ENCODE peak calls at places on chromosomes 3 and 15, in nine cellular contexts. One of them, this sample, is unnamed. For H3K27me3, the result is how much of the 10 kb centered on the place peaks cover.

GRCh38 chr15:41219381-41219780 is 11.2 kb downstream of the EXD1 start:
- DNase-seq in cardiac muscle cell: no peak
- DNase-seq in HCT116: no peak
- DNase-seq in tibial artery: no peak
- DNase-seq in MM.1S: no peak
- DNase-seq in lower lobe of right lung: no peak
- DNase-seq in adrenal gland: no peak
- DNase-seq in astrocyte: no peak
- DNase-seq in psoas muscle: no peak
- DNase-seq in this sample: no peak

GRCh38 chr15:72341361-72341760 is 21.4 kb upstream of the CELF6 start:
- DNase-seq in lower lobe of right lung: no peak
- DNase-seq in adrenal gland: no peak
- DNase-seq in astrocyte: no peak
- DNase-seq in HCT116: peak
- DNase-seq in psoas muscle: no peak
- DNase-seq in tibial artery: no peak
- DNase-seq in cardiac muscle cell: peak
- DNase-seq in MM.1S: no peak
- DNase-seq in this sample: no peak

GRCh38 chr3:106059953-106060517 is 191.2 kb upstream of the CBLB start:
- DNase-seq in HCT116: no peak
- DNase-seq in adrenal gland: no peak
- DNase-seq in astrocyte: no peak
- DNase-seq in tibial artery: no peak
- DNase-seq in lower lobe of right lung: no peak
- DNase-seq in cardiac muscle cell: no peak
- DNase-seq in psoas muscle: no peak
- DNase-seq in MM.1S: no peak
- DNase-seq in this sample: no peak

GRCh38 chr15:57216288-57216687 is 160.0 kb upstream of the CGNL1 start:
- DNase-seq in cardiac muscle cell: peak
- DNase-seq in astrocyte: peak
- DNase-seq in MM.1S: no peak
- DNase-seq in adrenal gland: peak
- DNase-seq in HCT116: no peak
- DNase-seq in lower lobe of right lung: no peak
- DNase-seq in tibial artery: no peak
- DNase-seq in psoas muscle: no peak
- DNase-seq in this sample: no peak

GRCh38 chr15:62059818-62060115 is 480 bp downstream of the VPS13C start:
- DNase-seq in astrocyte: peak
- DNase-seq in tibial artery: peak
- DNase-seq in adrenal gland: peak
- DNase-seq in cardiac muscle cell: peak
- DNase-seq in lower lobe of right lung: peak
- DNase-seq in psoas muscle: peak
- DNase-seq in MM.1S: peak
- DNase-seq in HCT116: no peak
- DNase-seq in this sample: no peak

GRCh38 chr3:143363276-143363675 is 243.7 kb downstream of the CHST2 start:
- DNase-seq in MM.1S: no peak
- DNase-seq in lower lobe of right lung: no peak
- DNase-seq in HCT116: no peak
- DNase-seq in astrocyte: peak
- DNase-seq in psoas muscle: no peak
- DNase-seq in cardiac muscle cell: peak
- DNase-seq in tibial artery: no peak
- DNase-seq in adrenal gland: no peak
- DNase-seq in this sample: no peak

GRCh38 chr15:72345280-72345679 is 25.3 kb upstream of the CELF6 start:
- DNase-seq in tibial artery: no peak
- DNase-seq in psoas muscle: no peak
- DNase-seq in astrocyte: no peak
- DNase-seq in adrenal gland: peak
- DNase-seq in lower lobe of right lung: no peak
- DNase-seq in HCT116: no peak
- DNase-seq in cardiac muscle cell: no peak
- DNase-seq in MM.1S: no peak
- DNase-seq in this sample: no peak

GRCh38 chr3:14485981-14486380 is 54.2 kb downstream of the GRIP2 start:
- DNase-seq in cardiac muscle cell: no peak
- DNase-seq in MM.1S: no peak
- DNase-seq in psoas muscle: no peak
- DNase-seq in HCT116: no peak
- DNase-seq in astrocyte: no peak
- DNase-seq in tibial artery: no peak
- DNase-seq in adrenal gland: no peak
- DNase-seq in lower lobe of right lung: peak
- DNase-seq in this sample: no peak

GRCh38 chr15:70869346-70869745 is 15.4 kb upstream of the LARP6 start:
- DNase-seq in lower lobe of right lung: no peak
- DNase-seq in psoas muscle: no peak
- DNase-seq in tibial artery: no peak
- DNase-seq in MM.1S: no peak
- DNase-seq in astrocyte: no peak
- DNase-seq in HCT116: no peak
- DNase-seq in adrenal gland: no peak
- DNase-seq in cardiac muscle cell: peak
- DNase-seq in this sample: no peak

GRCh38 chr3:10437995-10438901 is 67.1 kb downstream of the ATP2B2 start:
- DNase-seq in MM.1S: no peak
- DNase-seq in tibial artery: no peak
- DNase-seq in lower lobe of right lung: no peak
- DNase-seq in adrenal gland: no peak
- DNase-seq in HCT116: no peak
- DNase-seq in astrocyte: peak
- DNase-seq in cardiac muscle cell: peak
- DNase-seq in psoas muscle: peak
- DNase-seq in this sample: peak

GRCh38 chr3:11944052-11944673 is 60.0 kb upstream of the SYN2 start:
- DNase-seq in tibial artery: no peak
- DNase-seq in lower lobe of right lung: no peak
- DNase-seq in cardiac muscle cell: peak
- DNase-seq in adrenal gland: peak
- DNase-seq in astrocyte: no peak
- DNase-seq in psoas muscle: no peak
- DNase-seq in HCT116: peak
- DNase-seq in MM.1S: peak
- DNase-seq in this sample: no peak

GRCh38 chr3:32297366-32297765 is 58.9 kb downstream of the CMTM8 start:
- DNase-seq in MM.1S: no peak
- DNase-seq in astrocyte: no peak
- DNase-seq in adrenal gland: no peak
- DNase-seq in lower lobe of right lung: no peak
- DNase-seq in HCT116: no peak
- DNase-seq in psoas muscle: no peak
- DNase-seq in tibial artery: no peak
- DNase-seq in cardiac muscle cell: no peak
- DNase-seq in this sample: no peak

GRCh38 chr3:24410861-24411260 is 83.8 kb downstream of the THRB start:
- DNase-seq in HCT116: no peak
- DNase-seq in MM.1S: no peak
- DNase-seq in tibial artery: no peak
- DNase-seq in astrocyte: no peak
- DNase-seq in lower lobe of right lung: no peak
- DNase-seq in psoas muscle: no peak
- DNase-seq in adrenal gland: no peak
- DNase-seq in cardiac muscle cell: no peak
- DNase-seq in this sample: no peak

GRCh38 chr3:179898024-179898423 is 138.7 kb downstream of the PEX5L start:
- DNase-seq in lower lobe of right lung: no peak
- DNase-seq in MM.1S: peak
- DNase-seq in cardiac muscle cell: peak
- DNase-seq in psoas muscle: no peak
- DNase-seq in tibial artery: no peak
- DNase-seq in adrenal gland: no peak
- DNase-seq in HCT116: peak
- DNase-seq in astrocyte: peak
- DNase-seq in this sample: no peak

DNA sequence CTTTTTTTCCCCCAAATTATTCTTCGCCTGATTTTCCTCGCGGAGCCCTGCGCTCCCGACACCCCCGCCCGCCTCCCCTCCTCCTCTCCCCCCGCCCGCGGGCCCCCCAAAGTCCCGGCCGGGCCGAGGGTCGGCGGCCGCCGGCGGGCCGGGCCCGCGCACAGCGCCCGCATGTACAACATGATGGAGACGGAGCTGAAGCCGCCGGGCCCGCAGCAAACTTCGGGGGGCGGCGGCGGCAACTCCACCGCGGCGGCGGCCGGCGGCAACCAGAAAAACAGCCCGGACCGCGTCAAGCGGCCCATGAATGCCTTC is 422 bp downstream of the SOX2 start:
- DNase-seq in cardiac muscle cell: no peak
- DNase-seq in tibial artery: no peak
- DNase-seq in MM.1S: no peak
- DNase-seq in astrocyte: no peak
- DNase-seq in psoas muscle: no peak
- DNase-seq in lower lobe of right lung: no peak
- DNase-seq in HCT116: no peak
- DNase-seq in adrenal gland: no peak
- DNase-seq in this sample: no peak
- H3K27me3 ChIP-seq in cardiac muscle cell: half or more
- H3K27me3 ChIP-seq in tibial artery: half or more
- H3K27me3 ChIP-seq in MM.1S: under half
- H3K27me3 ChIP-seq in astrocyte: under half
- H3K27me3 ChIP-seq in psoas muscle: half or more
- H3K27me3 ChIP-seq in lower lobe of right lung: half or more
- H3K27me3 ChIP-seq in HCT116: under half
- H3K27me3 ChIP-seq in adrenal gland: half or more
- H3K27me3 ChIP-seq in this sample: under half

DNA sequence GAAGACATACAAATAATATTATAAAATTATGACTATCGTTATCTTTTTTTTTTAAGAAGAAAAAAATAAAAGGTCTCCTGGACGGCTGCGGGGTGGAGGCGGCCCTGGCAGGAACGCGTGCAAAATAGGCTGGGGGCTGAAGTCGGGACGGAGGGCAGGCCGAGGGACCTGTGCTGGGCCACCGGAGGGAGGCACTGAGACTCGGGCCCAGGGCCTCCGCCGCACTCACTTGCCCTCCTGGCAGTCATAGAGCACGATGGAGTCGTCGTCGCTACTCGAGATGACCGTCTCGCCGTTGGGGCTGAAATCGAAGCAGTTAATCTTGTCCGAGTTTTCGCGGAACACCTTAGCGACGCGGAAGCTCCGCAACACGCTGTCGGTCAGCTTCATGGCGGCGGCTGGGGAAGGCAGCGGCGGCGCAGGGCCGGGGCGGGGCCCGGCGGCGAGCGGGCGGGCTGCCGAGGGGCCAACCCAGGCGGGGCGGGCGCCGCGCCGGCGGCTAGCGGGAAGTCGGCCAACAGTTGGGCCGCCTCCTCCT is 408 bp downstream of the WDR82 start:
- DNase-seq in psoas muscle: peak
- DNase-seq in lower lobe of right lung: peak
- DNase-seq in tibial artery: no peak
- DNase-seq in MM.1S: peak
- DNase-seq in cardiac muscle cell: no peak
- DNase-seq in HCT116: no peak
- DNase-seq in adrenal gland: peak
- DNase-seq in astrocyte: no peak
- DNase-seq in this sample: no peak
- TF ChIP-seq CTCF in psoas muscle: peak
- TF ChIP-seq CTCF in lower lobe of right lung: peak
- TF ChIP-seq CTCF in tibial artery: peak
- TF ChIP-seq CTCF in MM.1S: peak
- TF ChIP-seq CTCF in cardiac muscle cell: peak
- TF ChIP-seq CTCF in HCT116: no peak
- TF ChIP-seq CTCF in adrenal gland: no peak
- TF ChIP-seq CTCF in astrocyte: no peak
- TF ChIP-seq CTCF in this sample: peak

DNA sequence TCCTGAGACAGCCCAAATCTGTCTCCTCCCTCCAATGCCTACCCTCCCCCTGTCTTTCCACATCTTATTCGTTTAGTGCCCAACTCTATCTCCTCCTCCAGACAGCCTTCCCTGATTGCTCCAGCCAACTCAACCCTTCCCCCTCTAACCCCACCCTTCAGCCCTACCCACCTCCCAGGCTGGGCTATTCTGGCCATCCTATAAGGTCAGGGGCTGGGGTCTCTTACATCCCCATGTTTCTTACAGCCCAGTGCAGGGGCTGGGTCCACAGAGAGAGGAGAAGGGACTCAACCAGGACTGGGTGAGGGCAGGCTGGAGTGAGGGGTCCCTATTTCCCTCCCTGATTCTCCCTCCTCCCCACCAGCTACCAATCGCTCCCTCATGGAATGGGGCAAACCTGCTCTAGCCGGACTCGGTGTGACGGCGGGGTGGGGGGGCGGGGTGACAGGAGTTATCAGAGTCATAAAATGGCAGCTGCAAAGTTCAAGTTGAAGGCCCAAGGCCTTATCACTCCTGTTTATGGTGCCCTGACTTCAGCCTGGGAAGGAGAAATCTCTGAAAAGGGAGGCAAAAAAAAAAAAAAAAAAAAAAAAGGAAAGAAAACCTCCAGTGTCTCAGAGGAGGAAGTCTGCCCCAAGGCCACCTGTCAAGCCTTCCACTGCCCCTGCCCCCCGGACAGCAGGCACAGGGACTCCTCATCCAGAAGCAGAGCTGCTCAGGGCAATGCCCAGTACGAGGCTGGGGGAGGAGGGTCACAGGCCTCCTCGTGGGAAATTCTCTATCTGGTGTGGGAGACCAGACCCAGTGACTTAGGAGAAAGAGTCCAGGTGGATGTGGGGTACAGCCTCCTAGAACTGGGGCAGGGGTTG is 2.1 kb downstream of the VIPR1 start:
- DNase-seq in adrenal gland: peak
- DNase-seq in HCT116: no peak
- DNase-seq in psoas muscle: no peak
- DNase-seq in lower lobe of right lung: no peak
- DNase-seq in tibial artery: peak
- DNase-seq in MM.1S: no peak
- DNase-seq in astrocyte: no peak
- DNase-seq in cardiac muscle cell: no peak
- DNase-seq in this sample: no peak
- H3K27me3 ChIP-seq in adrenal gland: under half
- H3K27me3 ChIP-seq in HCT116: under half
- H3K27me3 ChIP-seq in psoas muscle: under half
- H3K27me3 ChIP-seq in lower lobe of right lung: under half
- H3K27me3 ChIP-seq in tibial artery: under half
- H3K27me3 ChIP-seq in MM.1S: under half
- H3K27me3 ChIP-seq in astrocyte: under half
- H3K27me3 ChIP-seq in cardiac muscle cell: under half
- H3K27me3 ChIP-seq in this sample: under half

GRCh38 chr3:175070946-175071345 is 211.8 kb downstream of the NAALADL2 start:
- DNase-seq in psoas muscle: no peak
- DNase-seq in HCT116: no peak
- DNase-seq in cardiac muscle cell: no peak
- DNase-seq in astrocyte: no peak
- DNase-seq in adrenal gland: no peak
- DNase-seq in tibial artery: no peak
- DNase-seq in MM.1S: no peak
- DNase-seq in lower lobe of right lung: no peak
- DNase-seq in this sample: no peak

GRCh38 chr3:175073209-175073905 is 214.2 kb downstream of the NAALADL2 start:
- DNase-seq in MM.1S: no peak
- DNase-seq in tibial artery: no peak
- DNase-seq in adrenal gland: no peak
- DNase-seq in lower lobe of right lung: no peak
- DNase-seq in cardiac muscle cell: no peak
- DNase-seq in HCT116: no peak
- DNase-seq in astrocyte: no peak
- DNase-seq in psoas muscle: no peak
- DNase-seq in this sample: no peak

GRCh38 chr3:175075269-175075668 is 216.1 kb downstream of the NAALADL2 start:
- DNase-seq in tibial artery: no peak
- DNase-seq in astrocyte: peak
- DNase-seq in cardiac muscle cell: peak
- DNase-seq in adrenal gland: no peak
- DNase-seq in lower lobe of right lung: no peak
- DNase-seq in MM.1S: no peak
- DNase-seq in psoas muscle: no peak
- DNase-seq in HCT116: no peak
- DNase-seq in this sample: no peak
- TF ChIP-seq CTCF in tibial artery: no peak
- TF ChIP-seq CTCF in astrocyte: no peak
- TF ChIP-seq CTCF in cardiac muscle cell: no peak
- TF ChIP-seq CTCF in adrenal gland: no peak
- TF ChIP-seq CTCF in lower lobe of right lung: no peak
- TF ChIP-seq CTCF in MM.1S: no peak
- TF ChIP-seq CTCF in psoas muscle: no peak
- TF ChIP-seq CTCF in HCT116: no peak
- TF ChIP-seq CTCF in this sample: no peak